ENCODE peak calls at places on chromosomes 12 and 14, in five cellular contexts. J is left cardiac atrium; T is activated CD8-positive, alpha-beta memory T cell treated with anti-CD3 and anti-CD28 coated beads, Interleukin-2, amount 10 ng/mL, durations not matched to agents 7 days and 5 days; Y is CD8-positive, alpha-beta T cell; W is stimulated activated naive B cell treated with anti-CD40 and anti-IgM and Interleukin-4, amounts not matched to agents 10 μg/mL and 1 μg/mL and 100 μg/mL, for 72 hours. U is an unnamed sample.
A peak's percentile ranks its signal among the peaks of the same experiment; 100 is the strongest.

GRCh38 chr14:84068288-84068687 is 1461.7 kb upstream of the FLRT2 start:
- ATAC-seq in Y (no peak), W (no peak), J (no peak), T (no peak), U (no peak)

GRCh38 chr12:65607271-65607880 is 216.9 kb upstream of the HMGA2 start:
- ATAC-seq in J (no peak), T (no peak), Y (no peak), W (no peak), U (no peak)

GRCh38 chr12:64104376-64104775 is 117.7 kb downstream of the KICS2 start:
- ATAC-seq in W (no peak), T (no peak), Y (no peak), J (no peak), U (no peak)

GRCh38 chr12:121637231-121637914 is 11.0 kb downstream of the ORAI1 start:
- ATAC-seq in W (peak; percentile 95), J (peak; percentile 38), Y (peak; percentile 77), T (peak; percentile 85), U (peak; percentile 89)

GRCh38 chr14:58731465-58732330 is 93.9 kb downstream of the DACT1 start:
- ATAC-seq in W (no peak), T (no peak), Y (no peak), J (no peak), U (no peak)

GRCh38 chr14:103597623-103598372 is 31.2 kb upstream of the KLC1 start:
- ATAC-seq in Y (no peak), W (no peak), T (no peak), J (no peak), U (no peak)

GRCh38 chr12:71725011-71725410 is 29.7 kb upstream of the RAB21 start:
- ATAC-seq in Y (no peak), W (no peak), T (no peak), J (no peak), U (no peak)

GRCh38 chr14:61462566-61463195 is 141.3 kb downstream of the PRKCH start:
- ATAC-seq in Y (no peak), T (no peak), W (no peak), J (no peak), U (no peak)

GRCh38 chr12:94228488-94228907 is 80.1 kb downstream of the PLXNC1 start:
- ATAC-seq in T (no peak), Y (no peak), W (peak; percentile 21), J (no peak), U (peak; percentile 41)

GRCh38 chr12:25653487-25654175 is 100.5 kb upstream of the LMNTD1 start:
- ATAC-seq in Y (no peak), T (no peak), W (no peak), J (no peak), U (peak; percentile 29)

GRCh38 chr12:119156401-119156800 is 22.3 kb upstream of the HSPB8 start:
- ATAC-seq in T (no peak), Y (no peak), W (no peak), J (no peak), U (no peak)

GRCh38 chr12:89721291-89721987 is 12.8 kb upstream of the ATP2B1 start:
- ATAC-seq in W (peak; percentile 98), Y (no peak), J (no peak), T (no peak), U (peak; percentile 94)

GRCh38 chr14:101380940-101381339 is 180.4 kb upstream of the DIO3 start:
- ATAC-seq in W (no peak), Y (no peak), J (no peak), T (no peak), U (no peak)

GRCh38 chr14:100118377-100119011 is 41.0 kb downstream of the DEGS2 start:
- ATAC-seq in Y (no peak), T (no peak), W (no peak), J (no peak), U (no peak)

GRCh38 chr14:68104518-68104917 is 284.9 kb downstream of the RAD51B start:
- ATAC-seq in W (no peak), J (peak; percentile 68), Y (no peak), T (no peak), U (no peak)

GRCh38 chr14:20632831-20633771 is 8.4 kb downstream of the OR6S1 start:
- ATAC-seq in W (peak; percentile 75), Y (peak; percentile 65), J (peak; percentile 42), T (peak; percentile 84), U (peak; percentile 73)

GRCh38 chr14:55077691-55078151 is 26.3 kb downstream of the MAPK1IP1L start:
- ATAC-seq in J (peak; percentile 20), T (no peak), W (no peak), Y (no peak), U (no peak)

GRCh38 chr12:96196781-96197180 is 2.6 kb downstream of the ELK3 start:
- ATAC-seq in W (no peak), J (no peak), Y (no peak), T (no peak), U (no peak)

GRCh38 chr12:9647825-9648700 is 21.4 kb upstream of the CLEC2D start:
- ATAC-seq in Y (peak; percentile 76), J (peak; percentile 95), T (peak; percentile 77), W (peak; percentile 69), U (peak; percentile 90)